ENCODE peak calls at places on chromosomes 12 and 14, in nine cellular contexts. One of them, this sample, is unnamed.

GRCh38 chr12:109432842-109433304 is 44.2 kb downstream of the KCTD10 start:
- DNase-seq in prostate gland: peak
- DNase-seq in cardiac muscle cell: peak
- DNase-seq in activated B cell treated with CpG ODN at 0.5 μM for 24 hours: peak
- DNase-seq in ascending aorta: peak
- DNase-seq in AG10803: peak
- DNase-seq in B cell: peak
- DNase-seq in fibroblast of the aortic adventitia: peak
- DNase-seq in kidney epithelial cell: peak
- DNase-seq in this sample: peak

GRCh38 chr14:101834387-101835165 is 73.1 kb downstream of the PPP2R5C start:
- DNase-seq in kidney epithelial cell: no peak
- DNase-seq in cardiac muscle cell: no peak
- DNase-seq in fibroblast of the aortic adventitia: peak
- DNase-seq in prostate gland: no peak
- DNase-seq in B cell: no peak
- DNase-seq in ascending aorta: no peak
- DNase-seq in activated B cell treated with CpG ODN at 0.5 μM for 24 hours: no peak
- DNase-seq in AG10803: peak
- DNase-seq in this sample: no peak

GRCh38 chr14:68094158-68094557 is 274.6 kb downstream of the RAD51B start:
- DNase-seq in kidney epithelial cell: no peak
- DNase-seq in fibroblast of the aortic adventitia: no peak
- DNase-seq in activated B cell treated with CpG ODN at 0.5 μM for 24 hours: no peak
- DNase-seq in prostate gland: no peak
- DNase-seq in AG10803: no peak
- DNase-seq in B cell: no peak
- DNase-seq in ascending aorta: no peak
- DNase-seq in cardiac muscle cell: no peak
- DNase-seq in this sample: no peak

GRCh38 chr14:96105921-96106441 is 66.8 kb downstream of the C14orf132 start:
- DNase-seq in activated B cell treated with CpG ODN at 0.5 μM for 24 hours: no peak
- DNase-seq in fibroblast of the aortic adventitia: peak
- DNase-seq in B cell: no peak
- DNase-seq in kidney epithelial cell: no peak
- DNase-seq in prostate gland: no peak
- DNase-seq in ascending aorta: no peak
- DNase-seq in AG10803: peak
- DNase-seq in cardiac muscle cell: no peak
- DNase-seq in this sample: no peak

GRCh38 chr12:49662998-49663843 is 39.9 kb downstream of the PRPF40B start:
- DNase-seq in prostate gland: no peak
- DNase-seq in B cell: peak
- DNase-seq in ascending aorta: peak
- DNase-seq in kidney epithelial cell: no peak
- DNase-seq in activated B cell treated with CpG ODN at 0.5 μM for 24 hours: peak
- DNase-seq in AG10803: peak
- DNase-seq in fibroblast of the aortic adventitia: peak
- DNase-seq in cardiac muscle cell: peak
- DNase-seq in this sample: peak

GRCh38 chr14:38210168-38210567 is 2.5 kb downstream of the SSTR1 start:
- DNase-seq in cardiac muscle cell: no peak
- DNase-seq in activated B cell treated with CpG ODN at 0.5 μM for 24 hours: no peak
- DNase-seq in kidney epithelial cell: peak
- DNase-seq in prostate gland: no peak
- DNase-seq in AG10803: peak
- DNase-seq in fibroblast of the aortic adventitia: peak
- DNase-seq in B cell: no peak
- DNase-seq in ascending aorta: no peak
- DNase-seq in this sample: no peak

GRCh38 chr12:2652401-2653081 is 142.2 kb upstream of the FKBP4 start:
- DNase-seq in AG10803: no peak
- DNase-seq in kidney epithelial cell: no peak
- DNase-seq in cardiac muscle cell: no peak
- DNase-seq in B cell: no peak
- DNase-seq in fibroblast of the aortic adventitia: no peak
- DNase-seq in ascending aorta: peak
- DNase-seq in prostate gland: no peak
- DNase-seq in activated B cell treated with CpG ODN at 0.5 μM for 24 hours: no peak
- DNase-seq in this sample: no peak

GRCh38 chr14:101235042-101235871 is 326.0 kb upstream of the DIO3 start:
- DNase-seq in activated B cell treated with CpG ODN at 0.5 μM for 24 hours: no peak
- DNase-seq in prostate gland: no peak
- DNase-seq in AG10803: peak
- DNase-seq in cardiac muscle cell: peak
- DNase-seq in fibroblast of the aortic adventitia: peak
- DNase-seq in kidney epithelial cell: peak
- DNase-seq in B cell: peak
- DNase-seq in ascending aorta: peak
- DNase-seq in this sample: no peak

GRCh38 chr12:94260717-94261116 is 112.3 kb downstream of the PLXNC1 start:
- DNase-seq in activated B cell treated with CpG ODN at 0.5 μM for 24 hours: no peak
- DNase-seq in kidney epithelial cell: no peak
- DNase-seq in ascending aorta: no peak
- DNase-seq in cardiac muscle cell: no peak
- DNase-seq in B cell: no peak
- DNase-seq in prostate gland: no peak
- DNase-seq in AG10803: no peak
- DNase-seq in fibroblast of the aortic adventitia: no peak
- DNase-seq in this sample: no peak

GRCh38 chr12:94255428-94255827 is 107.1 kb downstream of the PLXNC1 start:
- DNase-seq in kidney epithelial cell: no peak
- DNase-seq in B cell: no peak
- DNase-seq in AG10803: no peak
- DNase-seq in ascending aorta: no peak
- DNase-seq in activated B cell treated with CpG ODN at 0.5 μM for 24 hours: no peak
- DNase-seq in cardiac muscle cell: no peak
- DNase-seq in fibroblast of the aortic adventitia: no peak
- DNase-seq in prostate gland: no peak
- DNase-seq in this sample: no peak

GRCh38 chr12:94260017-94260416 is 111.6 kb downstream of the PLXNC1 start:
- DNase-seq in B cell: no peak
- DNase-seq in kidney epithelial cell: no peak
- DNase-seq in prostate gland: no peak
- DNase-seq in activated B cell treated with CpG ODN at 0.5 μM for 24 hours: no peak
- DNase-seq in cardiac muscle cell: no peak
- DNase-seq in AG10803: no peak
- DNase-seq in fibroblast of the aortic adventitia: no peak
- DNase-seq in ascending aorta: no peak
- DNase-seq in this sample: no peak

GRCh38 chr12:94261119-94261518 is 112.7 kb downstream of the PLXNC1 start:
- DNase-seq in prostate gland: no peak
- DNase-seq in AG10803: no peak
- DNase-seq in kidney epithelial cell: no peak
- DNase-seq in activated B cell treated with CpG ODN at 0.5 μM for 24 hours: no peak
- DNase-seq in cardiac muscle cell: no peak
- DNase-seq in B cell: no peak
- DNase-seq in fibroblast of the aortic adventitia: no peak
- DNase-seq in ascending aorta: no peak
- DNase-seq in this sample: no peak

DNA sequence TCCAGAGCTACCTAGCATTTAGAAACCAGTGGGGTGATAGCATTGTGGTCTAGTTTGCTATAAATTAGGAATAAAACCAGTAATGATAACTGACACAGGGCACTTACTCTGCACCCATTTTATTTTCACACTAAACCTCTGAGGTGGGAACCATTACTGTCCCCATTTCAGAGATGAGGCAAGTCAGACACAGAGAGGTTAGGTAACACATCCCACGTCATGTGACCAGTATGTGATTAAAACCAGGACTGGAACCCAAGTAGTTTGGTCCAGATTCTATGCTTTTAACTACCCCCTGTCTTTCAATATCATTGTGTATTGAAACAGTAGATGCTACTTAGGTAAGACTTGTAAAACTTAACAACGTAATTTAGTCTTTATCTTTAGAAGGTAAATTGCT is 110.2 kb downstream of the PLXNC1 start:
- DNase-seq in activated B cell treated with CpG ODN at 0.5 μM for 24 hours: no peak
- DNase-seq in ascending aorta: no peak
- DNase-seq in kidney epithelial cell: no peak
- DNase-seq in B cell: no peak
- DNase-seq in prostate gland: no peak
- DNase-seq in cardiac muscle cell: no peak
- DNase-seq in fibroblast of the aortic adventitia: no peak
- DNase-seq in AG10803: no peak
- DNase-seq in this sample: peak
- TF ChIP-seq CTCF in activated B cell treated with CpG ODN at 0.5 μM for 24 hours: no peak
- TF ChIP-seq CTCF in ascending aorta: no peak
- TF ChIP-seq CTCF in kidney epithelial cell: no peak
- TF ChIP-seq CTCF in B cell: no peak
- TF ChIP-seq CTCF in prostate gland: no peak
- TF ChIP-seq CTCF in cardiac muscle cell: no peak
- TF ChIP-seq CTCF in fibroblast of the aortic adventitia: no peak
- TF ChIP-seq CTCF in AG10803: no peak
- TF ChIP-seq CTCF in this sample: no peak

GRCh38 chr12:47382305-47382704 is 302.5 kb upstream of the AMIGO2 start:
- DNase-seq in prostate gland: no peak
- DNase-seq in cardiac muscle cell: no peak
- DNase-seq in kidney epithelial cell: no peak
- DNase-seq in activated B cell treated with CpG ODN at 0.5 μM for 24 hours: no peak
- DNase-seq in B cell: no peak
- DNase-seq in fibroblast of the aortic adventitia: no peak
- DNase-seq in ascending aorta: no peak
- DNase-seq in AG10803: no peak
- DNase-seq in this sample: no peak
- TF ChIP-seq CTCF in prostate gland: no peak
- TF ChIP-seq CTCF in cardiac muscle cell: no peak
- TF ChIP-seq CTCF in kidney epithelial cell: no peak
- TF ChIP-seq CTCF in activated B cell treated with CpG ODN at 0.5 μM for 24 hours: no peak
- TF ChIP-seq CTCF in B cell: no peak
- TF ChIP-seq CTCF in fibroblast of the aortic adventitia: no peak
- TF ChIP-seq CTCF in ascending aorta: no peak
- TF ChIP-seq CTCF in AG10803: no peak
- TF ChIP-seq CTCF in this sample: peak

GRCh38 chr12:132781938-132782337 is 20.3 kb upstream of the ANKLE2 start:
- DNase-seq in cardiac muscle cell: no peak
- DNase-seq in ascending aorta: no peak
- DNase-seq in fibroblast of the aortic adventitia: no peak
- DNase-seq in activated B cell treated with CpG ODN at 0.5 μM for 24 hours: no peak
- DNase-seq in kidney epithelial cell: no peak
- DNase-seq in prostate gland: no peak
- DNase-seq in AG10803: no peak
- DNase-seq in B cell: no peak
- DNase-seq in this sample: no peak

GRCh38 chr12:132787877-132788276 is 26.2 kb upstream of the ANKLE2 start:
- DNase-seq in activated B cell treated with CpG ODN at 0.5 μM for 24 hours: no peak
- DNase-seq in cardiac muscle cell: no peak
- DNase-seq in fibroblast of the aortic adventitia: no peak
- DNase-seq in kidney epithelial cell: no peak
- DNase-seq in ascending aorta: no peak
- DNase-seq in prostate gland: no peak
- DNase-seq in AG10803: no peak
- DNase-seq in B cell: no peak
- DNase-seq in this sample: no peak

GRCh38 chr12:132786192-132786591 is 24.6 kb upstream of the ANKLE2 start:
- DNase-seq in fibroblast of the aortic adventitia: no peak
- DNase-seq in AG10803: no peak
- DNase-seq in B cell: no peak
- DNase-seq in cardiac muscle cell: no peak
- DNase-seq in ascending aorta: no peak
- DNase-seq in prostate gland: no peak
- DNase-seq in activated B cell treated with CpG ODN at 0.5 μM for 24 hours: no peak
- DNase-seq in kidney epithelial cell: no peak
- DNase-seq in this sample: no peak

GRCh38 chr12:132783917-132784531 is 22.4 kb upstream of the ANKLE2 start:
- DNase-seq in ascending aorta: no peak
- DNase-seq in cardiac muscle cell: no peak
- DNase-seq in kidney epithelial cell: no peak
- DNase-seq in fibroblast of the aortic adventitia: no peak
- DNase-seq in prostate gland: no peak
- DNase-seq in AG10803: no peak
- DNase-seq in activated B cell treated with CpG ODN at 0.5 μM for 24 hours: no peak
- DNase-seq in B cell: no peak
- DNase-seq in this sample: no peak

GRCh38 chr12:132784580-132784979 is 22.9 kb upstream of the ANKLE2 start:
- DNase-seq in activated B cell treated with CpG ODN at 0.5 μM for 24 hours: no peak
- DNase-seq in cardiac muscle cell: no peak
- DNase-seq in kidney epithelial cell: no peak
- DNase-seq in fibroblast of the aortic adventitia: no peak
- DNase-seq in AG10803: no peak
- DNase-seq in B cell: no peak
- DNase-seq in prostate gland: no peak
- DNase-seq in ascending aorta: no peak
- DNase-seq in this sample: no peak
- TF ChIP-seq CTCF in activated B cell treated with CpG ODN at 0.5 μM for 24 hours: no peak
- TF ChIP-seq CTCF in cardiac muscle cell: no peak
- TF ChIP-seq CTCF in kidney epithelial cell: no peak
- TF ChIP-seq CTCF in fibroblast of the aortic adventitia: no peak
- TF ChIP-seq CTCF in AG10803: no peak
- TF ChIP-seq CTCF in B cell: no peak
- TF ChIP-seq CTCF in prostate gland: no peak
- TF ChIP-seq CTCF in ascending aorta: no peak
- TF ChIP-seq CTCF in this sample: no peak

GRCh38 chr14:97705976-97706375 is 908.8 kb downstream of the VRK1 start:
- DNase-seq in kidney epithelial cell: no peak
- DNase-seq in AG10803: no peak
- DNase-seq in cardiac muscle cell: no peak
- DNase-seq in B cell: no peak
- DNase-seq in activated B cell treated with CpG ODN at 0.5 μM for 24 hours: no peak
- DNase-seq in prostate gland: no peak
- DNase-seq in fibroblast of the aortic adventitia: no peak
- DNase-seq in ascending aorta: no peak
- DNase-seq in this sample: no peak

GRCh38 chr14:97709552-97709951 is 912.4 kb downstream of the VRK1 start:
- DNase-seq in B cell: no peak
- DNase-seq in prostate gland: no peak
- DNase-seq in ascending aorta: no peak
- DNase-seq in kidney epithelial cell: no peak
- DNase-seq in fibroblast of the aortic adventitia: no peak
- DNase-seq in activated B cell treated with CpG ODN at 0.5 μM for 24 hours: no peak
- DNase-seq in AG10803: no peak
- DNase-seq in cardiac muscle cell: no peak
- DNase-seq in this sample: no peak

GRCh38 chr14:97706814-97707213 is 909.6 kb downstream of the VRK1 start:
- DNase-seq in B cell: no peak
- DNase-seq in prostate gland: no peak
- DNase-seq in AG10803: no peak
- DNase-seq in fibroblast of the aortic adventitia: no peak
- DNase-seq in ascending aorta: no peak
- DNase-seq in activated B cell treated with CpG ODN at 0.5 μM for 24 hours: no peak
- DNase-seq in cardiac muscle cell: no peak
- DNase-seq in kidney epithelial cell: no peak
- DNase-seq in this sample: no peak

GRCh38 chr14:97705107-97705506 is 907.9 kb downstream of the VRK1 start:
- DNase-seq in B cell: no peak
- DNase-seq in activated B cell treated with CpG ODN at 0.5 μM for 24 hours: no peak
- DNase-seq in ascending aorta: no peak
- DNase-seq in AG10803: no peak
- DNase-seq in cardiac muscle cell: no peak
- DNase-seq in prostate gland: no peak
- DNase-seq in kidney epithelial cell: no peak
- DNase-seq in fibroblast of the aortic adventitia: no peak
- DNase-seq in this sample: no peak

DNA sequence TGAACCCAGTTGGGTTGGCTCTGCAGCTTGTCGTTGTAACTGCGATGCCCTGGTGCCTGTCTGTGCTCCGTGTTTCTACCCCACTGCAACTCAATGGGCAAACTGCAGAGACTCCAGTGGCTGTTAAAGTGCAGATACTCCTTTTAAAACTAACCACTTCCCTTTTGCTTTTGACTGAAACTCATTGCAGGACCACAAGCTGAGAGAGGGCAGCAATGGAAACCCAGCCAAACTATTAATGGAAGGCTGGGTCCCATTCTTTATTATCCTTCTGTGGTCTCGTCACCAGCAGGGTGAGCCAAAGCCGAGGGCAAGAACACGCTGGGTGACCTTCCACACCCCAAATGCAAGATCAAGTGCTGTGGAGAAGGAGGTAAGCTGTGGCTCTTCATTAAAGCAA is 910.4 kb downstream of the VRK1 start:
- DNase-seq in kidney epithelial cell: no peak
- DNase-seq in cardiac muscle cell: no peak
- DNase-seq in ascending aorta: no peak
- DNase-seq in prostate gland: no peak
- DNase-seq in fibroblast of the aortic adventitia: no peak
- DNase-seq in B cell: no peak
- DNase-seq in AG10803: no peak
- DNase-seq in activated B cell treated with CpG ODN at 0.5 μM for 24 hours: no peak
- DNase-seq in this sample: peak
- TF ChIP-seq CTCF in kidney epithelial cell: no peak
- TF ChIP-seq CTCF in cardiac muscle cell: no peak
- TF ChIP-seq CTCF in ascending aorta: no peak
- TF ChIP-seq CTCF in prostate gland: no peak
- TF ChIP-seq CTCF in fibroblast of the aortic adventitia: no peak
- TF ChIP-seq CTCF in B cell: no peak
- TF ChIP-seq CTCF in AG10803: no peak
- TF ChIP-seq CTCF in activated B cell treated with CpG ODN at 0.5 μM for 24 hours: no peak
- TF ChIP-seq CTCF in this sample: peak

This sample was measured in GM06990.